ENCODE peak calls at places on chromosome 18, in seven cellular contexts. Q is HCT116, B is DND-41, S is WERI-Rb-1, T is fibroblast of the aortic adventitia, P is brain microvascular endothelial cell, X is astrocyte. R is an unnamed sample.

GRCh38 chr18:22169889-22170420 is 566 bp downstream of the GATA6 start:
- DNase-seq in Q (no peak), B (no peak), S (no peak), T (peak), P (no peak), X (no peak), R (peak)

GRCh38 chr18:24176727-24177416 is 38.0 kb downstream of the CABYR start:
- DNase-seq in Q (peak), B (peak), S (peak), T (peak), P (peak), X (no peak), R (peak)

GRCh38 chr18:39751161-39751560 is 2185.6 kb upstream of the CELF4 start:
- DNase-seq in Q (no peak), B (no peak), S (no peak), T (peak), P (no peak), X (peak), R (peak)

GRCh38 chr18:65721634-65722033 is 29.2 kb upstream of the CDH7 start:
- DNase-seq in Q (no peak), B (no peak), S (no peak), T (no peak), P (no peak), X (no peak), R (no peak)

GRCh38 chr18:41144444-41144843 is 810.6 kb upstream of the PIK3C3 start:
- DNase-seq in Q (no peak), B (no peak), S (no peak), T (peak), P (peak), X (peak), R (peak)

GRCh38 chr18:60064271-60064670 is 164.5 kb downstream of the PMAIP1 start:
- DNase-seq in Q (no peak), B (no peak), S (no peak), T (no peak), P (no peak), X (peak), R (no peak)

GRCh38 chr18:33404244-33404873 is 36.2 kb downstream of the CCDC178 start:
- DNase-seq in Q (no peak), B (no peak), S (no peak), T (no peak), P (no peak), X (no peak), R (peak)

GRCh38 chr18:51957001-51957400 is 383.0 kb upstream of the DCC start:
- DNase-seq in Q (no peak), B (no peak), S (no peak), T (no peak), P (no peak), X (no peak), R (no peak)

GRCh38 chr18:47679864-47680263 is 250.6 kb downstream of the SMAD2 start:
- DNase-seq in Q (no peak), B (no peak), S (no peak), T (no peak), P (no peak), X (no peak), R (no peak)

GRCh38 chr18:63511285-63511684 is 30.9 kb upstream of the SERPINB12 start:
- DNase-seq in Q (peak), B (no peak), S (peak), T (peak), P (peak), X (peak), R (peak)

GRCh38 chr18:10579079-10579867 is 53.4 kb downstream of the NAPG start:
- DNase-seq in Q (no peak), B (no peak), S (no peak), T (peak), P (peak), X (peak), R (peak)

GRCh38 chr18:43160509-43160908 is 45.0 kb upstream of the RIT2 start:
- DNase-seq in Q (no peak), B (no peak), S (no peak), T (peak), P (peak), X (peak), R (peak)

DNA sequence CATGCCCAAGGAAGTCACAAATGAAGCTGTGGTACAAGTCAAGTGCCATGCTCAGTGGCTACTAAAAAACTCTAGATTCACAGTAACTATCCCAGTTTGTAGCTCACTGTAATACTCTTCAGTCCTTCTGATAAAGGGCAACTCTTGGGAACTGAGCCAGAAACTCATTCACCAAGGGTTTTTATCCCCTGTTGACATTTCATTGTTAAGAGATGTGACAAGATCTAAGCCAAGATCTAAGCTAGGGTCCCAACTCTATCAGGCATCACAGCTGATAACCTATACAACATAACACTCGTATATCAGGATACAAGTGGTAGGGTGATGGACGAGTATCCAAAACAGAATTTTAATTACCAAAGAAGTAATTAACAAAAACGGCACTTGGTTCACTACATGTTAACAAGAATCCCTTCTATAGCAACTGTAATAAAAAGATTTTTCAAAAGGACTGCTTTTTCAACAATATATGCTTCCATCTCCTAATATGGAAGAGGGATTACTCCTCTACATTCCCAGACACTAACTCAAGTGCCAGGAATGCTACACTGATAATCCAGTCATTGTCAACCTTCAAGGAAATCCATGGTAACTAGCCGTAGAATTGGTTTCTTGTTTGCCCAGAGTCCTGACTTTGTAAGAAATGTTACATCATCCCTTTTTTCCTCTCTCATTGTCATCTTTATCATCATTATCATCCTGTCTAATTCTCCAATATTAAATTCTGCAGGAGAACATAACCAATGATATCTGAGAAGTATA is 111.7 kb downstream of the CDH2 start:
- DNase-seq in Q (no peak), B (no peak), S (no peak), T (peak), P (peak), X (peak), R (peak)
- H3K4me3 ChIP-seq in Q (no peak), B (no peak), S (no peak), T (no peak), P (no peak), X (peak), R (no peak)

GRCh38 chr18:6054443-6054842 is 159.1 kb upstream of the TMEM200C start:
- DNase-seq in Q (no peak), B (no peak), S (no peak), T (no peak), P (no peak), X (no peak), R (peak)

GRCh38 chr18:6057604-6058003 is 162.3 kb upstream of the TMEM200C start:
- DNase-seq in Q (no peak), B (no peak), S (no peak), T (no peak), P (peak), X (peak), R (peak)

GRCh38 chr18:6056171-6056932 is 161.0 kb upstream of the TMEM200C start:
- DNase-seq in Q (no peak), B (no peak), S (no peak), T (peak), P (peak), X (peak), R (peak)

GRCh38 chr18:6052449-6052913 is 157.2 kb upstream of the TMEM200C start:
- DNase-seq in Q (no peak), B (no peak), S (no peak), T (no peak), P (no peak), X (no peak), R (no peak)

DNA sequence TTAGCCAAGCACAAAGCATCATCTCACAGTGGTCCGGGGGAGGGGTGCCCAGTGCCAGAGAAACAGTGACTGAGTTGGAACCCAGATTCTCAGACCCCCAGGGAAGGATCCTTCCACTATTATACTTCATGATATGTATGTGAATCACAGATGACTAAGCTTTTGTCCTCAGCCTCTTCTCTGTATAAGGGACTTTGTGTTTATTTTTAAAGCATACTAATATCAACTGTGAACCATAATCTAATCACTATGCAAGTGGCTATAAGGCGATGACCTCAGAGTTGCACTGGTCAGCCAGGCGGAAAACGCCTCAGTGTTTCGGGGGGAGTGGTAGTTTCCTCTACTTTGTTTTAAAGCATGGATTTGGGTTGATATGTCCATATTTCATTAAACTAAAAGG is 160.4 kb upstream of the TMEM200C start:
- DNase-seq in Q (no peak), B (no peak), S (no peak), T (peak), P (peak), X (peak), R (peak)
- H3K4me3 ChIP-seq in Q (no peak), B (no peak), S (no peak), T (no peak), P (peak), X (peak), R (no peak)

GRCh38 chr18:74175658-74176057 is 27.3 kb downstream of the TIMM21 start:
- DNase-seq in Q (no peak), B (no peak), S (no peak), T (no peak), P (no peak), X (no peak), R (no peak)

GRCh38 chr18:74173434-74173750 is 25.1 kb downstream of the TIMM21 start:
- DNase-seq in Q (no peak), B (no peak), S (no peak), T (no peak), P (no peak), X (no peak), R (no peak)

GRCh38 chr18:74171910-74172606 is 23.7 kb downstream of the TIMM21 start:
- DNase-seq in Q (no peak), B (no peak), S (no peak), T (peak), P (no peak), X (no peak), R (no peak)

DNA sequence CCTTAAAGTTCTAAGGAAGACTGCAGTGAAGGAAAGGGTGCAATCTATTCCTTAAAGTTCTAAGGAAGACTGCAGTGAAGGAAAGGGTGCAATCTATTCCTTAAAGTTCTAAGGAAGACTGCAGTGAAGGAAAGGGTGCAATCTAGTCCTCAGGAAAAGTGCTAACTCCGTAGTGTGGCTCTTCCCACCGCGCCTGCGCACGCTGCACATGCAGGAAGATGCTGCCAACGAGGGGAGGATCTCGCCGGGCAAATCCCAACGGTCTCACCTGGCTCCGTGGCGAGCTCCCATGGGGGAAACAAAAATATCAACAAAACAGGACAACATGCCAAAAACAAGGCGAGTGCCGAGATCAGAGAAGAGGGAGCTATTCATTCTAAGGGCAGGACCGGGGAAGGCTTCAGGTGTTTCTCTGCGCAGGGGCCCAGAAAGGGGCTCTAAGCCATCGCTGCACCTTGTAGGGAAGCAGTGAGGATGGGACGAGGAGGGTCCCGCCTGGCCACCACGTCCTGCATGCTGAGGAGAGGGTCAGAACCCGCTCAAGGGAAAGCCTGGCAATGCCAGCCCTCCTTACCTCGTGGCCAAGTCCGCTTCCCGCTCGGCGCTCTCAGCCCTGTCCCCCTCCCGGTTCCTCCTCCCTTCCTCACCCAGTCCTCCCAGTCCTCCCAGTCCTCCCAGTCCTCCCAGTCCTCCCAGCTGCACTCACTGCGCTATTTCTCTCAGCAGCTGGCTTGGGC is 24.5 kb downstream of the TIMM21 start:
- DNase-seq in Q (no peak), B (no peak), S (no peak), T (no peak), P (no peak), X (no peak), R (no peak)
- H3K4me3 ChIP-seq in Q (no peak), B (no peak), S (no peak), T (no peak), P (no peak), X (no peak), R (no peak)

GRCh38 chr18:58674863-58675472 is 3.7 kb downstream of the MALT1 start:
- DNase-seq in Q (no peak), B (no peak), S (no peak), T (no peak), P (peak), X (peak), R (no peak)
- H3K4me3 ChIP-seq in Q (no peak), B (no peak), S (no peak), T (no peak), P (no peak), X (no peak), R (no peak)

GRCh38 chr18:75364512-75364911 is 63.0 kb downstream of the SMIM21 start:
- DNase-seq in Q (no peak), B (no peak), S (no peak), T (no peak), P (no peak), X (no peak), R (no peak)

GRCh38 chr18:75365837-75366236 is 61.7 kb downstream of the SMIM21 start:
- DNase-seq in Q (no peak), B (no peak), S (no peak), T (no peak), P (no peak), X (no peak), R (no peak)

GRCh38 chr18:75362435-75362834 is 65.1 kb downstream of the SMIM21 start:
- DNase-seq in Q (no peak), B (no peak), S (no peak), T (no peak), P (no peak), X (no peak), R (no peak)

GRCh38 chr18:75365230-75365629 is 62.3 kb downstream of the SMIM21 start:
- DNase-seq in Q (no peak), B (no peak), S (no peak), T (no peak), P (no peak), X (no peak), R (no peak)

GRCh38 chr18:75363446-75364225 is 63.9 kb downstream of the SMIM21 start:
- DNase-seq in Q (no peak), B (no peak), S (no peak), T (no peak), P (no peak), X (no peak), R (no peak)
- H3K4me3 ChIP-seq in Q (no peak), B (no peak), S (no peak), T (no peak), P (no peak), X (no peak), R (no peak)

GRCh38 chr18:79507076-79507545 is 111.4 kb downstream of the NFATC1 start:
- DNase-seq in Q (no peak), B (peak), S (no peak), T (peak), P (peak), X (peak), R (peak)
- H3K4me3 ChIP-seq in Q (no peak), B (no peak), S (no peak), T (peak), P (no peak), X (no peak), R (peak)

DNA sequence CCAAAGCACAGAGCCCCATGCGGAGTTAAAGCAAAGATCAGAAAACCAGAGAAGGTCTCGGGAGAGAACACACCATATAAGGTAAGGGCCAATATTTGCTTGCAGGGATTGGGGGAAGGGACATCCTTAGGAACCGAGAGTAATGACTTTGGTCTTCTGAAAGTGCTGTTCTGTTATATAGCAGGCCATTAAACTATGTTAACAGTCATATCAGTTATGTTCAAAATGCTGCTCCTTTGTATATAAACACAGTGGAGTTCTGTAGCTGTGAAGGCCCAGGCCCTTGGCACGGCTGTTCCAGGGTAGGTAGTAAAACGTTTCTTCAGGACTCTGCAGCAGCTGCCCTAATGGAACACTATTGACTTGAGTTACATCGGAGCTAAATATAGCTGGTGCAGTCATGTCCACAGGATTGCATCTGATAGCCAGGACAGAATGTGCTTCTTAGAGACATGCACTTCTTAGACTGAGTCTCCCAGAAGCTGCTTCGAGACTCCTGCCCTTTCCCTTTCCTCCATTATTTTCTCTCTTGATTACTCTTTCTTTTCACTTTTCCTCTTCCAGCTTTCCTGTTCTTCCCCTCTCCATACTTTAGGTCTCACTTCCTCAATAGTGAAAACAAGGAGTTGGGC is 122.4 kb downstream of the SETBP1 start:
- DNase-seq in Q (no peak), B (no peak), S (no peak), T (peak), P (peak), X (peak), R (peak)
- H3K4me3 ChIP-seq in Q (no peak), B (no peak), S (no peak), T (no peak), P (no peak), X (no peak), R (no peak)